ENCODE peak calls at places on chromosomes 1 and 21, in ten cellular contexts. M, C, Y, D, H, V, F, N, K and Q are unnamed samples.

GRCh38 chr21:34609244-34609950 is 5.5 kb downstream of the RCAN1 start:
- DNase-seq in K (no peak), V (no peak), N (no peak), F (no peak), M (no peak), C (no peak), Y (no peak), H (no peak), D (no peak), Q (no peak)

GRCh38 chr1:157925419-157926166 is 67.9 kb upstream of the KIRREL1 start:
- DNase-seq in C (no peak), V (no peak), D (no peak), N (no peak), Y (no peak), K (no peak), H (no peak), F (no peak), M (no peak), Q (no peak)

GRCh38 chr1:79069828-79070227 is 63.3 kb upstream of the ADGRL4 start:
- DNase-seq in Y (no peak), F (no peak), V (no peak), H (no peak), C (no peak), M (no peak), N (no peak), D (no peak), K (no peak), Q (no peak)

GRCh38 chr1:94236021-94236491 is 1.3 kb downstream of the ARHGAP29 start:
- DNase-seq in M (no peak), F (no peak), N (no peak), Y (no peak), K (peak), C (no peak), D (no peak), V (no peak), H (no peak), Q (no peak)

GRCh38 chr1:164712131-164713031 is 153.4 kb downstream of the PBX1 start:
- DNase-seq in C (no peak), K (peak), V (peak), F (no peak), Y (no peak), H (no peak), N (peak), M (no peak), D (peak), Q (no peak)

GRCh38 chr1:240701412-240701811 is 89.5 kb upstream of the GREM2 start:
- DNase-seq in F (no peak), C (no peak), M (no peak), V (no peak), D (peak), N (no peak), K (no peak), H (no peak), Y (no peak), Q (peak)

GRCh38 chr21:37763298-37763697 is 153.0 kb downstream of the KCNJ6 start:
- DNase-seq in C (no peak), D (no peak), N (no peak), F (no peak), Y (no peak), M (no peak), V (no peak), H (no peak), K (no peak), Q (no peak)

GRCh38 chr1:92184632-92185031 is 33.1 kb upstream of the C1orf146 start:
- DNase-seq in V (no peak), D (peak), H (no peak), K (no peak), C (no peak), M (no peak), F (no peak), Y (no peak), N (no peak), Q (peak)

GRCh38 chr1:223137402-223138100 is 5.5 kb downstream of the TLR5 start:
- DNase-seq in K (no peak), F (no peak), H (peak), Y (peak), M (peak), C (no peak), V (no peak), D (peak), N (peak), Q (no peak)

GRCh38 chr1:35622510-35623171 is 18.7 kb downstream of the PSMB2 start:
- DNase-seq in H (no peak), F (no peak), N (no peak), D (no peak), Y (no peak), M (no peak), K (peak), V (no peak), C (no peak), Q (no peak)

GRCh38 chr1:220326578-220326977 is 54.3 kb upstream of the RAB3GAP2 start:
- DNase-seq in D (peak), H (no peak), Y (no peak), F (no peak), V (no peak), C (no peak), N (no peak), M (no peak), K (no peak), Q (no peak)

GRCh38 chr1:31976401-31976800 is 37.3 kb upstream of the KHDRBS1 start:
- DNase-seq in F (no peak), N (no peak), D (peak), H (no peak), C (no peak), M (no peak), K (no peak), V (no peak), Y (no peak), Q (no peak)

GRCh38 chr1:193909406-193909805 is 723.0 kb upstream of the B3GALT2 start:
- DNase-seq in H (no peak), K (no peak), D (no peak), N (no peak), F (no peak), V (no peak), Y (no peak), M (peak), C (no peak), Q (no peak)

GRCh38 chr1:182968151-182968741 is 15.3 kb upstream of the SHCBP1L start:
- DNase-seq in D (no peak), F (no peak), N (no peak), H (no peak), V (no peak), K (no peak), C (no peak), M (peak), Y (peak), Q (peak)

GRCh38 chr1:236608930-236609726 is 4.8 kb upstream of the HEATR1 start:
- DNase-seq in K (peak), D (peak), M (peak), C (no peak), V (peak), H (no peak), F (peak), Y (peak), N (no peak), Q (peak)

GRCh38 chr1:58989845-58990244 is 206.0 kb upstream of the JUN start:
- DNase-seq in V (no peak), M (no peak), C (no peak), H (no peak), D (no peak), Y (no peak), F (no peak), K (no peak), N (no peak), Q (no peak)

GRCh38 chr1:212255705-212256307 is 29.4 kb upstream of the PPP2R5A start:
- DNase-seq in K (no peak), C (no peak), F (no peak), D (no peak), V (no peak), Y (peak), M (no peak), H (no peak), N (no peak), Q (no peak)

GRCh38 chr1:204828352-204828850 is 42.3 kb upstream of the NFASC start:
- DNase-seq in D (peak), V (peak), C (no peak), H (no peak), F (peak), Y (peak), K (peak), N (peak), M (peak), Q (no peak)

GRCh38 chr1:147547065-147547464 is 5.8 kb downstream of the BCL9 start:
- DNase-seq in Y (no peak), D (no peak), F (no peak), K (no peak), V (no peak), M (no peak), N (no peak), C (no peak), H (no peak), Q (no peak)

GRCh38 chr1:147545133-147545532 is 3.8 kb downstream of the BCL9 start:
- DNase-seq in D (peak), V (peak), H (peak), M (no peak), F (peak), Y (no peak), C (no peak), N (no peak), K (peak), Q (peak)

GRCh38 chr1:147541672-147542548 is 609 bp downstream of the BCL9 start:
- DNase-seq in C (no peak), H (no peak), K (peak), V (peak), Y (no peak), M (no peak), D (peak), F (peak), N (peak), Q (no peak)

GRCh38 chr1:147539122-147539575 is 2.2 kb upstream of the BCL9 start:
- DNase-seq in M (peak), Y (peak), K (no peak), C (no peak), V (peak), D (peak), H (peak), N (peak), F (no peak), Q (peak)

GRCh38 chr1:147542549-147542857 is 1.2 kb downstream of the BCL9 start:
- DNase-seq in D (no peak), N (no peak), M (no peak), Y (no peak), V (no peak), H (no peak), C (no peak), K (no peak), F (no peak), Q (no peak)
- H3K4me3 ChIP-seq in D (peak), N (peak), M (no peak), Y (no peak), V (peak), H (peak), C (peak), K (peak), F (peak), Q (peak)

DNA sequence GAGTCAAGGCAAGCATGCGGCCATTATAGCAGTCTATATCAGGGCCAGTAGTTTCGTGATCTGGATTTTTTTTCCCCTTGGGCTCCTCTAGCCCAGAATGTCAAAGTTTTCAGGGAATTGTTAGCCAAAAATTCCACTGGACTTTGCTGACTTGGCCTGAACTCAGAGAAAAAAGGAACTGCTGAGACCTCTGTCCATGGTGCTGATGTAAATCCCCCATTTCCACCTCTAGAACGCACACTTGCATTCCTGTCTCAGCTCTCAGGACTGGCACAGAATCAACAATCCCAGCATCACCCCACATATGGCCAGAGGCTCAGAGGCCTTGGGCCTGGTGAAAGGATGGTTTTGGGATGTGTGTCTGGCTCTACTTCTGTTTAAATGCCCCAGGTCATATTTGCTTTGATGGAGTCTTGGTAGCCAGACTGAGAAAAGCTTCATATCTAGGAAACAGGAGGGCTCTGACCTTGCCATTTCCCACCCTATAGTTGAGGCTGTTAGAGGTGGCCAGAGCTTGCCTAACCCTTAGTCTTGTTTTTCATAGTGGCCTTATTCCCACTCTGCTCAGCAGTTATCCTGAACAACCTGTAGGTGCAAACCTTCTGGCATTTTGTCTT is 16.9 kb upstream of the EFCAB14 start:
- DNase-seq in K (peak), M (peak), F (peak), D (peak), C (no peak), N (no peak), H (no peak), V (no peak), Y (peak), Q (no peak)
- TF ChIP-seq CTCF in K (peak), M (no peak), F (peak), D (peak), C (no peak), N (no peak), H (peak), V (peak), Y (peak), Q (peak)

GRCh38 chr1:215405211-215405610 is 161.9 kb upstream of the KCTD3 start:
- DNase-seq in D (peak), K (no peak), N (no peak), H (no peak), M (no peak), Y (no peak), V (no peak), C (no peak), F (no peak), Q (no peak)

GRCh38 chr1:215402147-215402546 is 165.0 kb upstream of the KCTD3 start:
- DNase-seq in V (no peak), H (no peak), K (no peak), D (no peak), N (no peak), C (no peak), M (no peak), F (no peak), Y (no peak), Q (no peak)

GRCh38 chr1:215397843-215398242 is 169.3 kb upstream of the KCTD3 start:
- DNase-seq in F (no peak), V (no peak), H (no peak), C (no peak), N (no peak), Y (no peak), M (no peak), K (no peak), D (no peak), Q (no peak)

GRCh38 chr1:215397106-215397505 is 170.0 kb upstream of the KCTD3 start:
- DNase-seq in F (no peak), M (no peak), K (no peak), D (peak), C (no peak), Y (no peak), H (no peak), N (no peak), V (no peak), Q (no peak)

DNA sequence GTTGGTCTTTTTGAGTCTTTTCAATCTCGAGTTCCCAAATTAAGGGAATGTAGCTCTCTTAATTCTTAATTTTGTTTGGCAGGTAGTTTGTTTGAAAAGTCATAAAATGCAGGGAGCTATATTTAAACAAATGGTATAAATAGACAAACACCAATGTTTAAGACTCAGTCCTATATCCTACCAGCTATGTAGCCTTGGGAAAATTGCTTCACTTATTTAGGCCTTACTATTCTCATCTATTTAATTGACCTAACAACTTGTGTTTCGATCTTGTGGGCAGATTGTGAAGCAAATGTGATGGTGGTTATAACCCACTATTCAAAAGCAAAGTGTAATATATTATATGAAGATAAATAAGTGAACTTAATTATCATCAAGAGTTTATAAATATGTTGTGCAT is 167.3 kb upstream of the KCTD3 start:
- DNase-seq in H (no peak), C (no peak), N (no peak), Y (no peak), V (no peak), K (no peak), F (no peak), M (no peak), D (no peak), Q (no peak)
- H3K4me3 ChIP-seq in H (no peak), C (no peak), N (no peak), Y (no peak), V (no peak), K (no peak), F (no peak), M (no peak), D (no peak), Q (no peak)

GRCh38 chr1:46413596-46413985 is 19.5 kb downstream of the FAAH start:
- DNase-seq in H (no peak), Y (peak), N (no peak), D (no peak), V (no peak), K (peak), C (no peak), F (no peak), M (no peak), Q (no peak)
- TF ChIP-seq CTCF in H (peak), Y (peak), N (no peak), D (peak), V (peak), K (peak), C (no peak), F (peak), M (no peak), Q (peak)

GRCh38 chr21:41427556-41427955 is 1.5 kb downstream of the MX1 start:
- DNase-seq in D (no peak), M (no peak), C (no peak), H (no peak), Y (no peak), F (no peak), N (no peak), K (no peak), V (no peak), Q (no peak)
- H3K4me3 ChIP-seq in D (no peak), M (no peak), C (no peak), H (no peak), Y (no peak), F (no peak), N (no peak), K (no peak), V (peak), Q (no peak)

DNA sequence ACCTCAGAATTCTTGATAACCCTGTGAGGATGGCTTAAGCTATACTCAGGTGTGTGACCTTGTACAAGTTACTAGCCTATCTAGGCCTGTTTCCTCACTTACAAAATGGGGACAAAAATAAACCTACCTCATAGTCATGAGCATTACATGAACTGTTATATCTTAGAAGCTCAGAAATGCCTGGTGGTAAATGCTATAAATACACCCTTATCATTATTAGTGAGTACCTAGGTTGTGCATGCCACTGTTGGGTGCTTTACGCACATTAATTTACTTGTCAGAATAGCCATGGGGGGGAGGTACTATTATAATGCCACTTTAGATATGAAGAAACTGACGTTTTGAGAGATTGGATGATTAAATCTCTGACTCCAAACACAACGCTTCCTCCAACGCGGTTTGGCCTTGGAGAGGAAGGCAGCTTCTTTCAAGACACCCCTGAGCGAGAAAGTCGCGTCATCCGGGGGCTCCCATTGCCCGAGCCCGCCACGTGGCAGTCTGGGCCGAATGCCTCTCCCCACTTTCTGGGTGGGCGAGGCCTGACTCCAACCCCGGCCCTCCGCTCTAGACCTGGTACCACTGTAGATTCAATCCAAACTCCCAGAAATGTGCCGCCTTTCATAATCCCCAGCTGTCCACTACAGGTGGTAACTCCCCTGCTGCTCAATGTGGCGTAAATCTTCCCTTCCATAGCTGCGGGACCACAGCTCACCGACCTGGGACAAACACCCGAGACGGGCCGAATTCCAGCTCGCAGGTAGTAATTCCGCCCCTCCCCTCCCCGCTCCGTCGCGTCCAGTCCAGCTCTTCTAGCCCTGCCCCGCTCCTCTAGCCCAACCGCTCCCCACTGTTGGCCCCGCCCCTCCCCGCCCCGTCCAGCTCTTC is 773 bp upstream of the RAD54L start:
- DNase-seq in C (peak), K (no peak), V (peak), H (no peak), D (peak), M (no peak), F (no peak), Y (no peak), N (peak), Q (no peak)
- TF ChIP-seq CTCF in C (no peak), K (peak), V (no peak), H (no peak), D (no peak), M (no peak), F (no peak), Y (no peak), N (no peak), Q (no peak)

GRCh38 chr1:190479028-190479427 is 1.4 kb upstream of the BRINP3 start:
- DNase-seq in C (no peak), D (no peak), V (no peak), M (no peak), H (no peak), F (no peak), N (no peak), Y (no peak), K (no peak), Q (no peak)
- H3K4me3 ChIP-seq in C (peak), D (no peak), V (no peak), M (peak), H (peak), F (peak), N (peak), Y (no peak), K (peak), Q (peak)